ENCODE peak calls at places on chromosomes 1 and 21, in eight cellular contexts. One of them, this sample, is unnamed. For H3K36me3, the result is how much of the 10 kb centered on the place peaks cover.

GRCh38 chr1:7705048-7705907 is 65.8 kb upstream of the VAMP3 start:
- DNase-seq in mesendoderm: peak
- DNase-seq in cardiac muscle cell: no peak
- DNase-seq in GM06990: no peak
- DNase-seq in brain microvascular endothelial cell: no peak
- DNase-seq in testis: peak
- DNase-seq in Karpas-422: no peak
- DNase-seq in BJ: no peak
- DNase-seq in this sample: no peak

GRCh38 chr1:941588-942383 is 17.3 kb downstream of the NOC2L start:
- DNase-seq in mesendoderm: peak
- DNase-seq in cardiac muscle cell: peak
- DNase-seq in GM06990: no peak
- DNase-seq in brain microvascular endothelial cell: peak
- DNase-seq in testis: peak
- DNase-seq in Karpas-422: peak
- DNase-seq in BJ: no peak
- DNase-seq in this sample: peak

GRCh38 chr1:180151508-180151907 is 3.2 kb upstream of the QSOX1 start:
- DNase-seq in mesendoderm: no peak
- DNase-seq in cardiac muscle cell: peak
- DNase-seq in GM06990: no peak
- DNase-seq in brain microvascular endothelial cell: peak
- DNase-seq in testis: no peak
- DNase-seq in Karpas-422: no peak
- DNase-seq in BJ: peak
- DNase-seq in this sample: no peak

GRCh38 chr1:239816090-239816812 is 275.4 kb upstream of the FMN2 start:
- DNase-seq in mesendoderm: peak
- DNase-seq in cardiac muscle cell: peak
- DNase-seq in GM06990: no peak
- DNase-seq in brain microvascular endothelial cell: peak
- DNase-seq in testis: no peak
- DNase-seq in Karpas-422: no peak
- DNase-seq in BJ: peak
- DNase-seq in this sample: peak

GRCh38 chr1:175188936-175189335 is 3.6 kb downstream of the KIAA0040 start:
- DNase-seq in mesendoderm: no peak
- DNase-seq in cardiac muscle cell: no peak
- DNase-seq in GM06990: peak
- DNase-seq in brain microvascular endothelial cell: no peak
- DNase-seq in testis: no peak
- DNase-seq in Karpas-422: peak
- DNase-seq in BJ: no peak
- DNase-seq in this sample: no peak

GRCh38 chr1:30322859-30323257 is 400.5 kb downstream of the MATN1 start:
- DNase-seq in mesendoderm: peak
- DNase-seq in cardiac muscle cell: no peak
- DNase-seq in GM06990: no peak
- DNase-seq in brain microvascular endothelial cell: no peak
- DNase-seq in testis: no peak
- DNase-seq in Karpas-422: no peak
- DNase-seq in BJ: no peak
- DNase-seq in this sample: no peak

GRCh38 chr1:80917225-80917624 is 883.5 kb upstream of the ADGRL2 start:
- DNase-seq in mesendoderm: no peak
- DNase-seq in cardiac muscle cell: no peak
- DNase-seq in GM06990: no peak
- DNase-seq in brain microvascular endothelial cell: no peak
- DNase-seq in testis: no peak
- DNase-seq in Karpas-422: no peak
- DNase-seq in BJ: no peak
- DNase-seq in this sample: no peak

GRCh38 chr1:203744008-203744972 is 20.7 kb upstream of the LAX1 start:
- DNase-seq in mesendoderm: peak
- DNase-seq in cardiac muscle cell: peak
- DNase-seq in GM06990: peak
- DNase-seq in brain microvascular endothelial cell: no peak
- DNase-seq in testis: peak
- DNase-seq in Karpas-422: peak
- DNase-seq in BJ: peak
- DNase-seq in this sample: no peak

GRCh38 chr1:25702101-25702775 is 85.6 kb downstream of the MAN1C1 start:
- DNase-seq in mesendoderm: peak
- DNase-seq in cardiac muscle cell: peak
- DNase-seq in GM06990: no peak
- DNase-seq in brain microvascular endothelial cell: peak
- DNase-seq in testis: no peak
- DNase-seq in Karpas-422: no peak
- DNase-seq in BJ: no peak
- DNase-seq in this sample: peak

GRCh38 chr1:56526571-56527174 is 52.7 kb downstream of the PLPP3 start:
- DNase-seq in mesendoderm: no peak
- DNase-seq in cardiac muscle cell: no peak
- DNase-seq in GM06990: peak
- DNase-seq in brain microvascular endothelial cell: no peak
- DNase-seq in testis: no peak
- DNase-seq in Karpas-422: peak
- DNase-seq in BJ: no peak
- DNase-seq in this sample: peak

GRCh38 chr1:85836736-85837135 is 128.5 kb upstream of the ZNHIT6 start:
- DNase-seq in mesendoderm: no peak
- DNase-seq in cardiac muscle cell: no peak
- DNase-seq in GM06990: no peak
- DNase-seq in brain microvascular endothelial cell: no peak
- DNase-seq in testis: no peak
- DNase-seq in Karpas-422: no peak
- DNase-seq in BJ: no peak
- DNase-seq in this sample: no peak

GRCh38 chr1:150619576-150620509 is 9.6 kb downstream of the ENSA start:
- DNase-seq in mesendoderm: peak
- DNase-seq in cardiac muscle cell: peak
- DNase-seq in GM06990: no peak
- DNase-seq in brain microvascular endothelial cell: peak
- DNase-seq in testis: peak
- DNase-seq in Karpas-422: peak
- DNase-seq in BJ: no peak
- DNase-seq in this sample: peak

GRCh38 chr1:197304626-197305200 is 36.7 kb downstream of the CRB1 start:
- DNase-seq in mesendoderm: no peak
- DNase-seq in cardiac muscle cell: no peak
- DNase-seq in GM06990: no peak
- DNase-seq in brain microvascular endothelial cell: no peak
- DNase-seq in testis: no peak
- DNase-seq in Karpas-422: no peak
- DNase-seq in BJ: peak
- DNase-seq in this sample: no peak

GRCh38 chr21:21003701-21004100 is 5.5 kb downstream of the NCAM2 start:
- DNase-seq in mesendoderm: peak
- DNase-seq in cardiac muscle cell: peak
- DNase-seq in GM06990: no peak
- DNase-seq in brain microvascular endothelial cell: peak
- DNase-seq in testis: no peak
- DNase-seq in Karpas-422: peak
- DNase-seq in BJ: no peak
- DNase-seq in this sample: peak

GRCh38 chr1:9711466-9712020 is 60.0 kb downstream of the PIK3CD start:
- DNase-seq in mesendoderm: no peak
- DNase-seq in cardiac muscle cell: no peak
- DNase-seq in GM06990: no peak
- DNase-seq in brain microvascular endothelial cell: no peak
- DNase-seq in testis: no peak
- DNase-seq in Karpas-422: no peak
- DNase-seq in BJ: no peak
- DNase-seq in this sample: no peak

GRCh38 chr1:63618001-63618400 is 24.8 kb downstream of the PGM1 start:
- DNase-seq in mesendoderm: no peak
- DNase-seq in cardiac muscle cell: peak
- DNase-seq in GM06990: no peak
- DNase-seq in brain microvascular endothelial cell: no peak
- DNase-seq in testis: no peak
- DNase-seq in Karpas-422: no peak
- DNase-seq in BJ: peak
- DNase-seq in this sample: no peak

DNA sequence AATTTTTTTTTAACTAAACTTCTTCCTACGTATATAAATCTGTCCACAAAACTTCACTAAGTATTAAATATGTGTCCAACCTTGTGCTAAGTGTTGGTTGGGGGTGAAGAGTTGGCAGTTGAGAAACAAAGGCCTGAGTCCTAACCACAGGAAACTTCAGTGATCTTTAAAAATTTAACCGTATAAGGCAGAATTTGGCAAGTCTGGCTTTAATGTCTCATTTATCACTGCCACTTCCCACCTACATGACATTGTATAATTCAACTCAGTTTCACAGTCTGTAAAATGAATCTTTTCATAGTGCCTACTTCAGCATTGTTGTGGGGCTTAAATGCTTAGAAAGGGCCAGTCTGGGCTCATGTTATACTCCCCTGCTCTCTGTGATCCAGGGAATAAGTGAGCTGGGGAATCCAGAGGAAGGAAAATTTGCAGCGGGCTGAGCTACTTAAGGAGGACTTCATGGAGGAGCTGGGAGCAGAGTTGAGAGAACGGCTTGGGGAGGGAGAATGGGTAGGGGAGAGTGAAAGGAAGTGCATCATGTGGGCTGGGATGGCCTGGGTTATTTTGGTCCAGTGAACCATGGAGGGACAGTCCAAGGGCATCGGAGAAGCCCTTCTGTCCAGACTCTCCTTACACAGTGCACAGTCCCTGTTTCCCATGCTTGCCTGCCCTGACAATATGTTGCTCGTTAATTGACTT is 14.5 kb downstream of the IFNAR2 start:
- DNase-seq in mesendoderm: no peak
- DNase-seq in cardiac muscle cell: peak
- DNase-seq in GM06990: no peak
- DNase-seq in brain microvascular endothelial cell: no peak
- DNase-seq in testis: no peak
- DNase-seq in Karpas-422: no peak
- DNase-seq in BJ: no peak
- DNase-seq in this sample: no peak
- H3K36me3 ChIP-seq in mesendoderm: under half
- H3K36me3 ChIP-seq in cardiac muscle cell: under half
- H3K36me3 ChIP-seq in GM06990: under half
- H3K36me3 ChIP-seq in brain microvascular endothelial cell: under half
- H3K36me3 ChIP-seq in testis: under half
- H3K36me3 ChIP-seq in Karpas-422: under half
- H3K36me3 ChIP-seq in BJ: under half
- H3K36me3 ChIP-seq in this sample: half or more

DNA sequence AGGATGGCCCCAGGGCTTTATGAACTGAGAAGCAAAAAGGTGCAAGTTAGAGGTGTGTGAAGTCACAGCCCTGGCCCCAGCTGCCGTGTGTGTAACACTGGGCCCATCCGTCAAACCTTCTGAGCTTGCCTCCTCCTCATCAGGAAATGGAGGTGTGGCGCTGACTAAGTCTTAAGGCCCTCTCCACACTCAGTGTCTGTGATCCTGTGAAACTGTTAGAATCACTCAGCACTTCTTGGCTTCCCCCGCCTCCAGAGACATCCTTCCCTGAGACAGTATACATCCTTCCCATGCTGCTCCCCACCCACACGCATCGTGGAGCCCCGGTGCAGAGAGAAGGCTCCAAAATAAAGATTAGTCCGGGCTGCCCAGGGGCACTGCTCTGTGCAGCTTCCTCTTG is 33.3 kb downstream of the LRP8 start:
- DNase-seq in mesendoderm: no peak
- DNase-seq in cardiac muscle cell: peak
- DNase-seq in GM06990: no peak
- DNase-seq in brain microvascular endothelial cell: peak
- DNase-seq in testis: no peak
- DNase-seq in Karpas-422: no peak
- DNase-seq in BJ: no peak
- DNase-seq in this sample: peak
- H3K36me3 ChIP-seq in mesendoderm: under half
- H3K36me3 ChIP-seq in cardiac muscle cell: under half
- H3K36me3 ChIP-seq in GM06990: under half
- H3K36me3 ChIP-seq in brain microvascular endothelial cell: under half
- H3K36me3 ChIP-seq in testis: under half
- H3K36me3 ChIP-seq in Karpas-422: under half
- H3K36me3 ChIP-seq in BJ: under half
- H3K36me3 ChIP-seq in this sample: half or more

DNA sequence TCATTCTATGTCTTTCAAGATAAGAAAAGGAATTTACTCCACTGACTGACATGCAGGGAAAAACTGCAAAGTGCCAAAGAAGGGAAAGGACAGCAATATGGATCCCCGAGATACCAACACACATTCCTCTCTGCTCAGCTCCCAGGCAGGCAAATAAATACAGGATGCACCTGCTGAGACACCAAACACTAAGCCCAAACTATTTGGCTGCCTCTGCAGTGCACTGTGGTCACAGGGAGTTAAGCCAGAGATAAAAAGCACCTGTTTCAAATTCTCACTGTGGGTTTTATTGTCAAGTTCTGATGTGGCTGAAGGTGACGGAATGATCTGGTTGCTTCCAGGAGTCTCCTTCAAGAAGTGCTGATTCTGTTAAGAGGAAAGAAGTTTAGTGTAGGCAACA is 17.7 kb downstream of the TEX38 start:
- DNase-seq in mesendoderm: peak
- DNase-seq in cardiac muscle cell: no peak
- DNase-seq in GM06990: no peak
- DNase-seq in brain microvascular endothelial cell: no peak
- DNase-seq in testis: no peak
- DNase-seq in Karpas-422: no peak
- DNase-seq in BJ: no peak
- DNase-seq in this sample: no peak
- H3K36me3 ChIP-seq in mesendoderm: under half
- H3K36me3 ChIP-seq in cardiac muscle cell: half or more
- H3K36me3 ChIP-seq in GM06990: under half
- H3K36me3 ChIP-seq in brain microvascular endothelial cell: under half
- H3K36me3 ChIP-seq in testis: under half
- H3K36me3 ChIP-seq in Karpas-422: half or more
- H3K36me3 ChIP-seq in BJ: under half
- H3K36me3 ChIP-seq in this sample: half or more

GRCh38 chr1:11248169-11248568 is 14.2 kb downstream of the MTOR start:
- DNase-seq in mesendoderm: peak
- DNase-seq in cardiac muscle cell: no peak
- DNase-seq in GM06990: no peak
- DNase-seq in brain microvascular endothelial cell: no peak
- DNase-seq in testis: no peak
- DNase-seq in Karpas-422: peak
- DNase-seq in BJ: no peak
- DNase-seq in this sample: peak
- H3K36me3 ChIP-seq in mesendoderm: under half
- H3K36me3 ChIP-seq in cardiac muscle cell: half or more
- H3K36me3 ChIP-seq in GM06990: under half
- H3K36me3 ChIP-seq in brain microvascular endothelial cell: half or more
- H3K36me3 ChIP-seq in testis: under half
- H3K36me3 ChIP-seq in Karpas-422: under half
- H3K36me3 ChIP-seq in BJ: under half
- H3K36me3 ChIP-seq in this sample: half or more

DNA sequence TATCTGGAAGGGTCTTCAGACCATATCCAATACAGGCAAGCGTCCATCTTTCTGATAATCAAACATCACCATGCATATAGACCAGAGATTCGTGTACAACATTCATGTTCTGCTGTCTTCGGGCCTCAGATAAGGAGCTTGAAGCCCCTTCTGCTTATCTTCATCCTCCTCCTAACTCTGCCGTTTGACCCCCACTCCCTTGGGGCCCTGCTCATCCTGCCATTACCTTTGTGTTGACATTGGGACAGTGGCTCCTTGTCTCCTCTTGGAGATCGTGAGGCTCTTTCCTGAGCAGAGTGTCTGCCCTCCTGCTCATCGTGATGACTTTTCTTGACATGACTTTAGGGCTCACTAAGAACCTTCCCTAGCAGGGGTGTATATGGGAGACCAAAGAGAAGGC is 37.3 kb downstream of the ACTL8 start:
- DNase-seq in mesendoderm: no peak
- DNase-seq in cardiac muscle cell: no peak
- DNase-seq in GM06990: no peak
- DNase-seq in brain microvascular endothelial cell: no peak
- DNase-seq in testis: no peak
- DNase-seq in Karpas-422: no peak
- DNase-seq in BJ: no peak
- DNase-seq in this sample: no peak
- H3K36me3 ChIP-seq in mesendoderm: under half
- H3K36me3 ChIP-seq in cardiac muscle cell: under half
- H3K36me3 ChIP-seq in GM06990: under half
- H3K36me3 ChIP-seq in brain microvascular endothelial cell: under half
- H3K36me3 ChIP-seq in testis: under half
- H3K36me3 ChIP-seq in Karpas-422: under half
- H3K36me3 ChIP-seq in BJ: under half
- H3K36me3 ChIP-seq in this sample: under half